ENCODE peak calls at places on chromosomes 1 and 21, in seven cellular contexts. A, R, X, D, V, O and H are unnamed samples. For H3K27me3 and H3K4me1, the result is how much of the 10 kb centered on the place peaks cover.

GRCh38 chr1:39115271-39116110 is 89.0 kb upstream of the MACF1 start:
- DNase-seq in A (no peak), V (no peak), X (no peak), D (no peak), R (no peak), O (no peak), H (no peak)

GRCh38 chr1:2044510-2045319 is 5.5 kb upstream of the PRKCZ start:
- DNase-seq in A (peak), O (peak), R (peak), V (no peak), X (peak), D (peak), H (peak)

GRCh38 chr1:183646780-183647179 is 6.3 kb downstream of the APOBEC4 start:
- DNase-seq in V (no peak), X (no peak), A (no peak), R (no peak), O (no peak), D (no peak), H (no peak)

GRCh38 chr1:227749916-227750710 is 14.9 kb downstream of the SNAP47 start:
- DNase-seq in D (peak), X (no peak), R (no peak), A (peak), V (no peak), O (no peak), H (no peak)

GRCh38 chr1:205392650-205393049 is 29.2 kb downstream of the LEMD1 start:
- DNase-seq in O (no peak), X (no peak), A (no peak), D (no peak), V (no peak), R (no peak), H (no peak)

GRCh38 chr21:18294100-18294499 is 49.5 kb downstream of the CHODL start:
- DNase-seq in O (no peak), X (no peak), A (no peak), V (no peak), D (no peak), R (no peak), H (no peak)

GRCh38 chr1:53198241-53198651 is 1.6 kb downstream of the CPT2 start:
- DNase-seq in D (no peak), V (no peak), A (peak), X (no peak), O (no peak), R (no peak), H (no peak)

GRCh38 chr1:19257178-19257914 is 5.7 kb downstream of the MRTO4 start:
- DNase-seq in O (no peak), X (peak), R (peak), D (no peak), A (peak), V (no peak), H (no peak)

GRCh38 chr1:90488451-90488850 is 228.7 kb downstream of the BARHL2 start:
- DNase-seq in A (no peak), O (no peak), X (no peak), R (no peak), D (no peak), V (no peak), H (no peak)

GRCh38 chr1:220690140-220691038 is at the start of gene C1orf115:
- DNase-seq in A (peak), V (no peak), D (peak), O (peak), R (peak), X (peak), H (peak)

GRCh38 chr1:116987256-116987555 is 14.4 kb upstream of the CD101 start:
- DNase-seq in D (no peak), V (no peak), A (peak), X (no peak), R (no peak), O (no peak), H (no peak)

GRCh38 chr1:21046132-21046531 is 130.6 kb downstream of the EIF4G3 start:
- DNase-seq in R (no peak), X (no peak), O (no peak), A (no peak), D (no peak), V (no peak), H (no peak)

GRCh38 chr1:77513839-77514763 is 168.4 kb downstream of the ZZZ3 start:
- DNase-seq in O (peak), R (no peak), X (no peak), D (no peak), V (no peak), A (no peak), H (no peak)

GRCh38 chr1:171877711-171878110 is 36.4 kb downstream of the DNM3 start:
- DNase-seq in R (no peak), V (no peak), A (no peak), O (no peak), D (no peak), X (no peak), H (no peak)

GRCh38 chr1:93992954-93993353 is 83.7 kb upstream of the GCLM start:
- DNase-seq in R (no peak), O (no peak), X (no peak), D (no peak), V (no peak), A (no peak), H (no peak)

GRCh38 chr1:60088620-60089155 is 15.1 kb upstream of the C1orf87 start:
- DNase-seq in A (no peak), R (no peak), X (no peak), D (no peak), O (no peak), V (no peak), H (no peak)

GRCh38 chr1:1629430-1630190 is 2.4 kb upstream of the MMP23B start:
- DNase-seq in X (peak), D (peak), O (no peak), V (no peak), R (peak), A (no peak), H (no peak)

GRCh38 chr1:111873460-111873859 is 116.0 kb downstream of the KCND3 start:
- DNase-seq in R (no peak), A (no peak), X (no peak), D (no peak), O (no peak), V (no peak), H (no peak)

GRCh38 chr1:206772228-206773002 is at the start of gene IL10:
- DNase-seq in D (no peak), A (peak), V (no peak), R (no peak), O (no peak), X (peak), H (peak)

GRCh38 chr1:21626921-21627339 is 42.2 kb downstream of the RAP1GAP start:
- DNase-seq in X (no peak), R (no peak), O (no peak), D (no peak), V (no peak), A (no peak), H (no peak)

GRCh38 chr1:245648749-245649517 is 494.1 kb downstream of the KIF26B start:
- DNase-seq in O (no peak), R (no peak), D (no peak), V (no peak), X (no peak), A (no peak), H (no peak)

GRCh38 chr1:226686440-226687436 is 52.3 kb downstream of the ITPKB start:
- DNase-seq in V (no peak), D (no peak), O (no peak), R (no peak), A (no peak), X (no peak), H (no peak)

GRCh38 chr1:149978547-149979023 is 31.9 kb downstream of the OTUD7B start:
- DNase-seq in X (no peak), V (no peak), A (no peak), O (no peak), R (no peak), D (no peak), H (no peak)

GRCh38 chr1:41582851-41583657 is 98.6 kb upstream of the EDN2 start:
- DNase-seq in V (no peak), O (no peak), X (no peak), R (no peak), A (no peak), D (no peak), H (no peak)

GRCh38 chr1:223487514-223488259 is 94.5 kb downstream of the CCDC185 start:
- DNase-seq in O (no peak), A (no peak), X (no peak), R (no peak), D (no peak), V (no peak), H (no peak)

GRCh38 chr21:42466700-42467612 is 29.1 kb downstream of the RSPH1 start:
- DNase-seq in D (no peak), V (no peak), O (no peak), X (no peak), A (no peak), R (no peak), H (peak)

GRCh38 chr1:20469406-20470076 is 16.5 kb downstream of the CAMK2N1 start:
- DNase-seq in X (no peak), A (no peak), O (no peak), V (no peak), R (no peak), D (no peak), H (no peak)

GRCh38 chr1:41874350-41874749 is 44.4 kb downstream of the HIVEP3 start:
- DNase-seq in V (no peak), O (no peak), A (no peak), D (no peak), R (no peak), X (no peak), H (no peak)

GRCh38 chr1:228020686-228021525 is 14.1 kb downstream of the WNT3A start:
- DNase-seq in V (no peak), A (no peak), D (peak), R (peak), X (peak), O (no peak), H (peak)

GRCh38 chr21:41585199-41585994 is 77.4 kb upstream of the TMPRSS2 start:
- DNase-seq in R (peak), O (no peak), D (no peak), A (no peak), X (no peak), V (no peak), H (no peak)

GRCh38 chr1:8420318-8420717 is 102.4 kb downstream of the SLC45A1 start:
- DNase-seq in R (no peak), A (no peak), D (no peak), V (no peak), X (no peak), O (no peak), H (no peak)

GRCh38 chr1:100959502-100960060 is 63.7 kb downstream of the SLC30A7 start:
- DNase-seq in X (no peak), A (no peak), O (no peak), V (no peak), D (no peak), R (no peak), H (no peak)

GRCh38 chr1:168917309-168917708 is 188.3 kb upstream of the DPT start:
- DNase-seq in O (no peak), X (no peak), D (no peak), V (no peak), R (no peak), A (no peak), H (no peak)

GRCh38 chr1:228860911-228861829 is 125.9 kb downstream of the RHOU start:
- DNase-seq in V (peak), R (no peak), D (no peak), O (no peak), A (no peak), X (no peak), H (no peak)

GRCh38 chr1:25676488-25676887 is 59.9 kb downstream of the MAN1C1 start:
- DNase-seq in R (peak), X (no peak), O (no peak), A (peak), V (no peak), D (no peak), H (no peak)

GRCh38 chr1:21397813-21398188 is 42.1 kb upstream of the NBPF3 start:
- DNase-seq in A (no peak), O (no peak), V (no peak), R (no peak), X (no peak), D (no peak), H (no peak)

GRCh38 chr1:34973326-34973725 is 11.8 kb downstream of the TMEM35B start:
- DNase-seq in X (no peak), O (no peak), A (no peak), D (no peak), R (no peak), V (no peak), H (no peak)

GRCh38 chr1:221200464-221200863 is 321.2 kb downstream of the HLX start:
- DNase-seq in A (no peak), V (no peak), D (no peak), O (no peak), X (no peak), R (no peak), H (no peak)

GRCh38 chr21:28704746-28705145 is 287.9 kb downstream of the LTN1 start:
- DNase-seq in V (no peak), A (peak), X (no peak), R (no peak), D (peak), O (peak), H (peak)

GRCh38 chr1:43617011-43617410 is 32.9 kb upstream of the KDM4A start:
- DNase-seq in A (no peak), O (no peak), X (no peak), D (no peak), R (no peak), V (no peak), H (no peak)

GRCh38 chr1:112905420-112906154 is 50.4 kb downstream of the SLC16A1 start:
- DNase-seq in O (no peak), X (no peak), V (no peak), D (no peak), R (no peak), A (no peak), H (no peak)
- H3K27ac ChIP-seq in O (peak), X (peak), V (no peak), D (peak), R (no peak), A (peak), H (peak)

GRCh38 chr21:45377325-45377709 is 27.6 kb upstream of the COL18A1 start:
- DNase-seq in X (no peak), D (no peak), O (no peak), A (no peak), R (no peak), V (no peak), H (no peak)
- H3K27me3 ChIP-seq in X (under half), D (under half), O (under half), A (under half), R (under half), V (under half), H (under half)

DNA sequence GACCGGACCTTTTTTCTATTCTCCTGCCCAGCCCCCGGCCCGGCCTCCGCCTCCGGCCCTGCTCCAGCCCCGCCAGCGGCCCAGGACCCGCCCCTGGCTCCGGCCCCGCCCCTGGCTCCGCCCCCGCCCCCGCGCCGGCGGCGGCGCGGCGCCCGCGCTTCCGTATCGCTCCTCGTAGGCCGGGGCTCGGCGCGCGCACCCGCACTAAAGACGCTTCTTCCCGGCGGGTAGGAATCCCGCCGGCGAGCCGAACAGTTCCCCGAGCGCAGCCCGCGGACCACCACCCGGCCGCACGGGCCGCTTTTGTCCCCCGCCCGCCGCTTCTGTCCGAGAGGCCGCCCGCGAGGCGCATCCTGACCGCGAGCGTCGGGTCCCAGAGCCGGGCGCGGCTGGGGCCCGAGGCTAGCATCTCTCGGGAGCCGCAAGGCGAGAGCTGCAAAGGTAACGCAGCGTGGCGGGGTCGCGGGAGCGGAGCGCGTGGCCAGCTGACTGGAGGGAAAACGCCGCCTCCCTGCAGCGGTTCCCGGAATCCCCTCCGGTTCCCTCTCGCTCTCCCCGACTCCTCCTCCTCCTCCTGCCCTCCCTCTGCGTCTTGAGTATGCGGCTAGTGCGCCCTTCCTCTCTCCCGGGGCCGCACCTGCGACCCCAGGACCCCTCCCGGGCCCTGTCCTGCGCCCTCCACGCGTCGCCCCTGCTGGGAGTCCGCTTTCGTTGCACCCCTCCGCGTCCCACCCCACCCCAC is at the start of gene IFNAR2:
- DNase-seq in V (no peak), O (peak), A (peak), D (peak), X (peak), R (peak), H (peak)
- H3K4me1 ChIP-seq in V (under half), O (under half), A (under half), D (under half), X (half or more), R (under half), H (under half)

GRCh38 chr1:14259191-14259757 is 339.2 kb upstream of the KAZN start:
- DNase-seq in R (peak), D (peak), A (peak), V (no peak), O (peak), X (peak), H (peak)
- H3K27ac ChIP-seq in R (peak), D (no peak), A (no peak), V (no peak), O (no peak), X (no peak), H (peak)